ENCODE peak calls at places on chromosomes 1 and 21, in six cellular contexts. Q, L, T, I, J and R are unnamed samples.

GRCh38 chr1:78101514-78101913 is 55.7 kb downstream of the GIPC2 start:
- DNase-seq in Q (peak), L (peak), T (no peak), I (no peak), J (no peak), R (no peak)

GRCh38 chr1:39397487-39397886 is 93.9 kb upstream of the BMP8A start:
- DNase-seq in Q (no peak), L (no peak), T (no peak), I (no peak), J (no peak), R (no peak)

GRCh38 chr1:228158151-228158571 is 7.4 kb upstream of the IBA57 start:
- DNase-seq in Q (no peak), L (no peak), T (peak), I (peak), J (no peak), R (no peak)

GRCh38 chr21:38813554-38813953 is 7.8 kb downstream of the ETS2 start:
- DNase-seq in Q (no peak), L (no peak), T (no peak), I (no peak), J (no peak), R (no peak)

GRCh38 chr1:172394811-172395210 is 25.7 kb upstream of the C1orf105 start:
- DNase-seq in Q (no peak), L (no peak), T (no peak), I (no peak), J (no peak), R (no peak)

GRCh38 chr1:163278602-163279001 is 43.2 kb upstream of the NUF2 start:
- DNase-seq in Q (no peak), L (no peak), T (no peak), I (no peak), J (no peak), R (no peak)

GRCh38 chr1:246602194-246602593 is 35.9 kb downstream of the CNST start:
- DNase-seq in Q (no peak), L (no peak), T (no peak), I (no peak), J (no peak), R (no peak)

GRCh38 chr1:10438677-10439163 is 8.5 kb downstream of the CENPS start:
- DNase-seq in Q (no peak), L (no peak), T (no peak), I (no peak), J (no peak), R (no peak)

GRCh38 chr1:48007044-48007443 is 9.9 kb upstream of the TRABD2B start:
- DNase-seq in Q (no peak), L (no peak), T (no peak), I (no peak), J (no peak), R (no peak)

GRCh38 chr21:43269461-43269860 is 100.7 kb downstream of the CRYAA start:
- DNase-seq in Q (no peak), L (no peak), T (no peak), I (peak), J (peak), R (no peak)

GRCh38 chr1:38392866-38393265 is 346.3 kb upstream of the POU3F1 start:
- DNase-seq in Q (no peak), L (no peak), T (no peak), I (no peak), J (no peak), R (no peak)

GRCh38 chr1:39507230-39507928 is 15.9 kb downstream of the BMP8A start:
- DNase-seq in Q (no peak), L (no peak), T (no peak), I (peak), J (no peak), R (no peak)

GRCh38 chr21:41768371-41769042 is 1.7 kb upstream of the RIPK4 start:
- DNase-seq in Q (peak), L (peak), T (no peak), I (no peak), J (no peak), R (no peak)

GRCh38 chr1:154405762-154406571 is 824 bp downstream of the IL6R start:
- DNase-seq in Q (no peak), L (peak), T (peak), I (peak), J (peak), R (peak)

GRCh38 chr1:229751629-229752028 is 125.6 kb downstream of the URB2 start:
- DNase-seq in Q (no peak), L (no peak), T (no peak), I (no peak), J (no peak), R (no peak)

GRCh38 chr21:16280731-16281130 is 550.9 kb downstream of the USP25 start:
- DNase-seq in Q (no peak), L (no peak), T (no peak), I (no peak), J (no peak), R (no peak)

GRCh38 chr1:21871943-21872342 is 59.9 kb downstream of the LDLRAD2 start:
- DNase-seq in Q (no peak), L (no peak), T (peak), I (no peak), J (no peak), R (no peak)

GRCh38 chr1:78553859-78554258 is 63.1 kb downstream of the PTGFR start:
- DNase-seq in Q (no peak), L (no peak), T (no peak), I (no peak), J (peak), R (no peak)

GRCh38 chr21:44818636-44819011 is 762 bp upstream of the SUMO3 start:
- DNase-seq in Q (no peak), L (no peak), T (peak), I (peak), J (no peak), R (no peak)

GRCh38 chr1:233453433-233454200 is 126.1 kb downstream of the MAP3K21 start:
- DNase-seq in Q (no peak), L (no peak), T (no peak), I (no peak), J (no peak), R (no peak)

GRCh38 chr1:243730499-243731150 is 119.4 kb downstream of the AKT3 start:
- DNase-seq in Q (no peak), L (no peak), T (peak), I (peak), J (no peak), R (no peak)

GRCh38 chr1:43437031-43437973 is 16.4 kb downstream of the HYI start:
- DNase-seq in Q (no peak), L (peak), T (no peak), I (peak), J (no peak), R (peak)

GRCh38 chr1:243851765-243852164 is 1.7 kb upstream of the AKT3 start:
- DNase-seq in Q (no peak), L (no peak), T (no peak), I (no peak), J (no peak), R (no peak)

GRCh38 chr1:96360036-96360795 is 361.4 kb upstream of the PTBP2 start:
- DNase-seq in Q (no peak), L (no peak), T (no peak), I (no peak), J (no peak), R (no peak)

GRCh38 chr1:192700834-192701271 is 64.9 kb downstream of the RGS13 start:
- DNase-seq in Q (peak), L (no peak), T (no peak), I (no peak), J (no peak), R (no peak)

GRCh38 chr1:19710825-19711611 is 46.3 kb downstream of the HTR6 start:
- DNase-seq in Q (no peak), L (no peak), T (no peak), I (no peak), J (peak), R (no peak)

GRCh38 chr1:78073441-78073840 is 27.7 kb downstream of the GIPC2 start:
- DNase-seq in Q (no peak), L (no peak), T (no peak), I (no peak), J (no peak), R (no peak)

GRCh38 chr1:89607156-89607555 is 25.8 kb upstream of the LRRC8C start:
- DNase-seq in Q (no peak), L (no peak), T (no peak), I (no peak), J (no peak), R (no peak)

GRCh38 chr1:104780470-104781078 is 1030.9 kb downstream of the AMY1C start:
- DNase-seq in Q (no peak), L (no peak), T (no peak), I (no peak), J (peak), R (no peak)

GRCh38 chr1:152487871-152488270 is 22.7 kb upstream of the LCE5A start:
- DNase-seq in Q (no peak), L (no peak), T (no peak), I (no peak), J (no peak), R (no peak)

GRCh38 chr21:37383066-37383465 is 16.5 kb downstream of the DYRK1A start:
- DNase-seq in Q (no peak), L (no peak), T (no peak), I (no peak), J (no peak), R (no peak)

GRCh38 chr1:241411056-241411775 is 54.2 kb upstream of the RGS7 start:
- DNase-seq in Q (peak), L (no peak), T (no peak), I (no peak), J (no peak), R (no peak)

DNA sequence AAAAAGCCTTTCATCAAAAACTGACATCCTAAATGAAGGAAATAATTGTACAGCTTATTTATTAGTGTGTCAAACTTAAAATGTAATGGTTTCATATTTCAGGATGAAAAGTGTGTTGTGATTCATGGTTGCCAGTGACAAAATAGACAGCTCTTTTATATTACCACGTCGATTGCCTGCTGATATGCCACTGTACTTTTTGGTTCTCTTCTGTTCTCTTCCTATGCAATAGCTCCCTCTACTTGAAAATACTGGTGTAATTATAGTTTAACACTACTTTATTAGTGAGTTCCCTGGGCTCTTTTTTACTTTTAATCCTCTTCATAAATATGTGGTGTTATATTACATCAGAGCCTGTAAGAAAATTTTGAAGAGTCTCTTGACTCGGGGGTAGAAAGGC is 111.3 kb downstream of the PATJ start:
- DNase-seq in Q (no peak), L (no peak), T (no peak), I (no peak), J (no peak), R (no peak)
- TF ChIP-seq CTCF in Q (peak), L (no peak), T (no peak), I (no peak), J (no peak), R (no peak)

GRCh38 chr1:242710847-242711246 is 186.3 kb upstream of the PLD5 start:
- DNase-seq in Q (no peak), L (no peak), T (no peak), I (no peak), J (no peak), R (no peak)

GRCh38 chr1:242710286-242710685 is 185.8 kb upstream of the PLD5 start:
- DNase-seq in Q (no peak), L (no peak), T (no peak), I (no peak), J (no peak), R (no peak)

GRCh38 chr1:242712248-242712647 is 187.8 kb upstream of the PLD5 start:
- DNase-seq in Q (no peak), L (no peak), T (no peak), I (no peak), J (no peak), R (no peak)
- TF ChIP-seq CTCF in Q (no peak), L (no peak), T (no peak), I (no peak), J (no peak), R (no peak)

GRCh38 chr21:45866473-45867010 is 115.0 kb upstream of the COL6A1 start:
- DNase-seq in Q (no peak), L (no peak), T (no peak), I (peak), J (no peak), R (no peak)
- TF ChIP-seq CTCF in Q (no peak), L (no peak), T (no peak), I (no peak), J (no peak), R (no peak)

GRCh38 chr1:156618853-156619581 is at the start of gene HAPLN2:
- DNase-seq in Q (no peak), L (peak), T (no peak), I (no peak), J (no peak), R (no peak)
- TF ChIP-seq CTCF in Q (peak), L (peak), T (no peak), I (no peak), J (peak), R (no peak)

DNA sequence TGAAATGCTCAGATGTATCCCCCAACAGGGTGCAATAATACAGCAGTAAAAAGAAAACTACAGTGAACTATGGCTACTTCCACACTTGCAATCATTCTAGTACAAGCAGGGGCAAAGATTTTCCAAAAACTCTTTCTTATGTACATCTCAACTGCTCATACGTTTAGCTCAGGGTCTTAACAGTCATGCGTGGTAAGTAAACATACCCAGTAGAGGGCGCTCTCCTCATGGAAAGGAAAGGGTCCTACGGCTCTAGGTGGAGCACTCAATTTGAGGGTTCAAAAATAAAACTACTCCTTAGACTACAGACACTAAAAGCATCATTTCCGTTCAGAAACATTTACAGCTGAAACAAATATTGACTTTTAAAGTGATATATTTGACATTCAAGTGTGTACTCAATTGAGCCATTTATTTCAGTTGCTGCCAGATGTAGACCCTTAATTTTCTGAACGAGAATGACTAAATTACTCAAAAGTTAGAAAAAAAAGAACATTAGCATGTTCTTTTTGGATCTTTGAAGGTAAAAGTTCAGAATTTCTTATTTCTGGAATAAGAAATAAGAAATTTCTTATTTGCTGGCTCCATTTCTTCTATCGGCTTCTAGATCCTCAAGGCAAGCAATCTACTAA is 143.4 kb downstream of the KCTD3 start:
- DNase-seq in Q (no peak), L (peak), T (no peak), I (no peak), J (peak), R (no peak)
- TF ChIP-seq CTCF in Q (peak), L (peak), T (peak), I (no peak), J (no peak), R (no peak)

GRCh38 chr1:8814870-8815269 is 2.6 kb downstream of the RERE start:
- DNase-seq in Q (no peak), L (peak), T (no peak), I (no peak), J (no peak), R (no peak)
- TF ChIP-seq CTCF in Q (no peak), L (peak), T (no peak), I (no peak), J (no peak), R (no peak)